ENCODE peak calls at places on chromosome 21, in ten cellular contexts. F is breast epithelium; V is aorta; I is IMR-90; D is CD4-positive, alpha-beta memory T cell; S is tibial artery; R is SJCRH30; Z is OCI-LY7; L is mesenchymal stem cell; Q is effector memory CD4-positive, alpha-beta T cell. J is an unnamed sample.

GRCh38 chr21:35035581-35035980 is 13.5 kb downstream of the RUNX1 start:
- DNase-seq in F (no peak), V (no peak), I (no peak), D (no peak), S (no peak), R (no peak), Z (no peak), L (no peak), Q (no peak), J (no peak)

GRCh38 chr21:40291560-40291959 is 424.3 kb downstream of the PCP4 start:
- DNase-seq in F (no peak), V (no peak), I (no peak), D (no peak), S (no peak), R (no peak), Z (no peak), L (no peak), Q (no peak), J (no peak)

GRCh38 chr21:39630191-39630591 is 17.5 kb downstream of the B3GALT5 start:
- DNase-seq in F (no peak), V (no peak), I (peak; percentile 25), D (no peak), S (no peak), R (no peak), Z (no peak), L (peak; percentile 76), Q (no peak), J (no peak)

GRCh38 chr21:16047857-16048256 is 318.1 kb downstream of the USP25 start:
- DNase-seq in F (no peak), V (no peak), I (peak; percentile 80), D (no peak), S (no peak), R (no peak), Z (no peak), L (no peak), Q (no peak), J (no peak)

GRCh38 chr21:21860888-21861287 is 862.7 kb downstream of the NCAM2 start:
- DNase-seq in F (no peak), V (no peak), I (peak; percentile 40), D (no peak), S (no peak), R (no peak), Z (no peak), L (peak; percentile 52), Q (no peak), J (no peak)

GRCh38 chr21:15219866-15220265 is 155.1 kb upstream of the NRIP1 start:
- DNase-seq in F (no peak), V (no peak), I (no peak), D (no peak), S (no peak), R (no peak), Z (no peak), L (no peak), Q (no peak), J (no peak)

GRCh38 chr21:36437745-36438128 is 42.2 kb downstream of the CLDN14 start:
- DNase-seq in F (no peak), V (peak; percentile 5), I (peak; percentile 97), D (no peak), S (no peak), R (no peak), Z (no peak), L (no peak), Q (no peak), J (no peak)

GRCh38 chr21:40043423-40043822 is 176.2 kb downstream of the PCP4 start:
- DNase-seq in F (no peak), V (no peak), I (no peak), D (no peak), S (no peak), R (no peak), Z (no peak), L (no peak), Q (no peak), J (no peak)

GRCh38 chr21:38853421-38853919 is 47.7 kb downstream of the ETS2 start:
- DNase-seq in F (no peak), V (no peak), I (peak; percentile 96), D (no peak), S (no peak), R (peak; percentile 90), Z (peak; percentile 71), L (peak; percentile 90), Q (no peak), J (no peak)

GRCh38 chr21:46515109-46515508 is 56.4 kb downstream of the DIP2A start:
- DNase-seq in F (no peak), V (no peak), I (peak; percentile 13), D (peak; percentile 64), S (peak; percentile 75), R (no peak), Z (peak; percentile 18), L (no peak), Q (peak; percentile 34), J (no peak)

GRCh38 chr21:15446193-15446592 is 283.6 kb upstream of the USP25 start:
- DNase-seq in F (no peak), V (no peak), I (no peak), D (no peak), S (peak; percentile 35), R (peak; percentile 30), Z (no peak), L (no peak), Q (no peak), J (no peak)

GRCh38 chr21:35565204-35565611 is 495.1 kb downstream of the SETD4 start:
- DNase-seq in F (no peak), V (peak; percentile 80), I (peak; percentile 95), D (no peak), S (peak; percentile 46), R (peak; percentile 70), Z (no peak), L (peak; percentile 92), Q (no peak), J (no peak)

GRCh38 chr21:23887709-23888303 is 1719.5 kb downstream of the MRPL39 start:
- DNase-seq in F (no peak), V (no peak), I (no peak), D (no peak), S (no peak), R (no peak), Z (no peak), L (no peak), Q (peak; percentile 6), J (no peak)

GRCh38 chr21:39519835-39520234 is 68.1 kb downstream of the SH3BGR start:
- DNase-seq in F (no peak), V (no peak), I (no peak), D (no peak), S (no peak), R (no peak), Z (no peak), L (no peak), Q (no peak), J (no peak)

GRCh38 chr21:41387824-41388223 is 26.0 kb downstream of the MX2 start:
- DNase-seq in F (peak; percentile 15), V (no peak), I (no peak), D (no peak), S (no peak), R (no peak), Z (no peak), L (no peak), Q (no peak), J (no peak)
- H3K4me3 ChIP-seq in F (no peak overlapping the region), V (no peak overlapping the region), I (no peak overlapping the region), D (no peak overlapping the region), S (no peak overlapping the region), R (no peak overlapping the region), Z (no peak overlapping the region), L (no peak overlapping the region), Q (no peak overlapping the region), J (no peak overlapping the region)

GRCh38 chr21:17468698-17469097 is 44.1 kb upstream of the CXADR start:
- DNase-seq in F (no peak), V (no peak), I (no peak), D (no peak), S (no peak), R (no peak), Z (no peak), L (no peak), Q (no peak), J (no peak)

GRCh38 chr21:17463441-17463840 is 49.4 kb upstream of the CXADR start:
- DNase-seq in F (no peak), V (no peak), I (peak; percentile 97), D (no peak), S (no peak), R (no peak), Z (no peak), L (peak; percentile 44), Q (no peak), J (no peak)

GRCh38 chr21:17467829-17468228 is 45.0 kb upstream of the CXADR start:
- DNase-seq in F (no peak), V (no peak), I (peak; percentile 56), D (no peak), S (no peak), R (no peak), Z (no peak), L (no peak), Q (no peak), J (no peak)

GRCh38 chr21:17467392-17467791 is 45.5 kb upstream of the CXADR start:
- DNase-seq in F (no peak), V (no peak), I (no peak), D (no peak), S (no peak), R (no peak), Z (no peak), L (no peak), Q (no peak), J (no peak)

GRCh38 chr21:17466166-17466565 is 46.7 kb upstream of the CXADR start:
- DNase-seq in F (no peak), V (no peak), I (peak; percentile 83), D (no peak), S (no peak), R (peak; percentile 5), Z (no peak), L (peak; percentile 54), Q (no peak), J (no peak)
- H3K27ac ChIP-seq in F (no peak overlapping the region), V (no peak overlapping the region), I (peak overlapping the region; percentile 69), D (no peak overlapping the region), S (no peak overlapping the region), R (no peak overlapping the region), Z (no peak overlapping the region), L (peak overlapping the region; percentile 25), Q (no peak overlapping the region), J (no peak overlapping the region)

GRCh38 chr21:43734830-43735229 is 15.9 kb downstream of the PDXK start:
- DNase-seq in F (no peak), V (peak; percentile 74), I (peak; percentile 67), D (no peak), S (no peak), R (no peak), Z (no peak), L (peak; percentile 35), Q (no peak), J (peak; percentile 77)
- H3K4me3 ChIP-seq in F (no peak overlapping the region), V (no peak overlapping the region), I (no peak overlapping the region), D (no peak overlapping the region), S (no peak overlapping the region), R (no peak overlapping the region), Z (no peak overlapping the region), L (no peak overlapping the region), Q (no peak overlapping the region), J (no peak overlapping the region)

GRCh38 chr21:42230636-42231035 is 11.7 kb downstream of the ABCG1 start:
- DNase-seq in F (no peak), V (no peak), I (no peak), D (no peak), S (no peak), R (no peak), Z (no peak), L (no peak), Q (no peak), J (peak; percentile 39)
- H3K27ac ChIP-seq in F (peak overlapping the region; percentile 88), V (no peak overlapping the region), I (no peak overlapping the region), D (no peak overlapping the region), S (no peak overlapping the region), R (no peak overlapping the region), Z (peak overlapping the region; percentile 99), L (no peak overlapping the region), Q (no peak overlapping the region), J (no peak overlapping the region)

J was measured in upper lobe of right lung.